ENCODE peak calls at places on chromosomes 13 and 19, in four cellular contexts. V, U, Q and L are unnamed samples. For H3K4me1 and H3K9me3, the result is how much of the 10 kb centered on the place peaks cover.

GRCh38 chr13:33868343-33868994 is 50.5 kb downstream of the RFC3 start:
- DNase-seq in V (no peak), U (no peak), Q (no peak), L (no peak)

GRCh38 chr13:111319998-111320911 is at the start of gene TEX29:
- DNase-seq in V (no peak), U (no peak), Q (no peak), L (no peak)

GRCh38 chr13:31204592-31204991 is 4.8 kb downstream of the B3GLCT start:
- DNase-seq in V (no peak), U (no peak), Q (peak), L (no peak)

GRCh38 chr13:87810391-87810801 is 139.2 kb downstream of the SLITRK5 start:
- DNase-seq in V (no peak), U (no peak), Q (peak), L (no peak)

GRCh38 chr13:26964278-26965057 is 203.9 kb upstream of the GPR12 start:
- DNase-seq in V (no peak), U (peak), Q (peak), L (no peak)

GRCh38 chr19:52237771-52238400 is 31.5 kb upstream of the ZNF766 start:
- DNase-seq in V (no peak), U (peak), Q (peak), L (no peak)

GRCh38 chr19:30722236-30722635 is 350.1 kb downstream of the ZNF536 start:
- DNase-seq in V (no peak), U (no peak), Q (no peak), L (no peak)

GRCh38 chr19:4815426-4816387 is 15.8 kb downstream of the TICAM1 start:
- DNase-seq in V (peak), U (peak), Q (peak), L (peak)

GRCh38 chr19:55579766-55580621 is 654 bp downstream of the ZNF579 start:
- DNase-seq in V (no peak), U (no peak), Q (peak), L (no peak)

GRCh38 chr19:41882568-41883462 is at the start of gene ARHGEF1:
- DNase-seq in V (no peak), U (peak), Q (peak), L (peak)

GRCh38 chr13:28584873-28585317 is 74.0 kb upstream of the POMP start:
- DNase-seq in V (no peak), U (no peak), Q (peak), L (no peak)

GRCh38 chr13:30128095-30128494 is 179.3 kb downstream of the KATNAL1 start:
- DNase-seq in V (no peak), U (no peak), Q (no peak), L (no peak)

GRCh38 chr13:110417537-110417908 is 110.4 kb downstream of the COL4A2 start:
- DNase-seq in V (no peak), U (no peak), Q (no peak), L (no peak)

GRCh38 chr19:30649934-30650614 is 277.9 kb downstream of the ZNF536 start:
- DNase-seq in V (no peak), U (peak), Q (peak), L (no peak)

GRCh38 chr13:66927562-66927961 is 302.6 kb downstream of the PCDH9 start:
- DNase-seq in V (no peak), U (no peak), Q (no peak), L (no peak)

GRCh38 chr13:59677966-59678814 is 485.5 kb downstream of the DIAPH3 start:
- DNase-seq in V (no peak), U (no peak), Q (peak), L (no peak)

GRCh38 chr19:31613683-31614219 is 264.5 kb upstream of the TSHZ3 start:
- DNase-seq in V (no peak), U (peak), Q (no peak), L (no peak)

GRCh38 chr13:103557878-103558277 is 491.7 kb upstream of the SLC10A2 start:
- DNase-seq in V (no peak), U (no peak), Q (no peak), L (no peak)

GRCh38 chr13:51241720-51242119 is 19.5 kb downstream of the FAM124A start:
- DNase-seq in V (no peak), U (peak), Q (peak), L (no peak)

GRCh38 chr13:77026255-77026782 is 640 bp downstream of the FBXL3 start:
- DNase-seq in V (peak), U (peak), Q (peak), L (peak)

GRCh38 chr13:99969368-99969933 is 2.1 kb downstream of the ZIC5 start:
- DNase-seq in V (no peak), U (no peak), Q (no peak), L (peak)

GRCh38 chr19:18282021-18282787 is 782 bp upstream of the JUND start:
- DNase-seq in V (peak), U (no peak), Q (no peak), L (no peak)

GRCh38 chr19:43546581-43546980 is 13.6 kb downstream of the ZNF575 start:
- DNase-seq in V (no peak), U (no peak), Q (no peak), L (no peak)

GRCh38 chr19:1844536-1845515 is 3.5 kb downstream of the REXO1 start:
- DNase-seq in V (no peak), U (no peak), Q (no peak), L (no peak)
- H3K4me1 ChIP-seq in V (under half), U (under half), Q (under half), L (under half)

DNA sequence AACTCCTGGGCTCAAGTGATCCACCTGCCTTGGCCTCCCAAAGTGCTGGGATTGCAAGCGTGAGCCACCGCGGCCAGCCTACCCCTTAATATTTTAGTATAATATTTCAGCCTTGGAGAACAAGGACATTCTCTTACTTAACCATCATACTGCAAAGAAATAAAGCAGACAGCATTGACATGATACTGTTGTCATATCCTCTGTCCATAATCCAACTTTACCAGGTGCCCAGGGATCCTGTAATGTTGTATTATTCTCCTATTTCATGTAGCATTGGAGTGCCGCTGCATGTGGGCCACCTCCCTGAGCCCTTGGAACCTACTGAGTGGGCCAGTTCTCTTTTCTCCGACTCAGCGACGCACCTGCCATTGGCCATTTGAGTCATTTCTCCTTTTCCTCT is 21.4 kb upstream of the EHD2 start:
- DNase-seq in V (no peak), U (no peak), Q (no peak), L (no peak)
- H3K27ac ChIP-seq in V (no peak), U (no peak), Q (no peak), L (no peak)

GRCh38 chr13:19151581-19152263 is 29.9 kb downstream of the TUBA3C start:
- DNase-seq in V (no peak), U (no peak), Q (no peak), L (no peak)

GRCh38 chr13:19150712-19151228 is 30.9 kb downstream of the TUBA3C start:
- DNase-seq in V (no peak), U (peak), Q (no peak), L (no peak)

GRCh38 chr13:19148561-19148960 is 33.1 kb downstream of the TUBA3C start:
- DNase-seq in V (no peak), U (no peak), Q (no peak), L (no peak)

GRCh38 chr13:19152403-19152802 is 29.2 kb downstream of the TUBA3C start:
- DNase-seq in V (no peak), U (no peak), Q (no peak), L (no peak)

GRCh38 chr13:19150226-19150625 is 31.4 kb downstream of the TUBA3C start:
- DNase-seq in V (no peak), U (no peak), Q (no peak), L (no peak)
- H3K9me3 ChIP-seq in V (under half), U (under half), Q (under half), L (under half)

GRCh38 chr13:46109451-46109850 is 4.6 kb upstream of the CPB2 start:
- DNase-seq in V (no peak), U (no peak), Q (no peak), L (no peak)
- H3K4me1 ChIP-seq in V (under half), U (under half), Q (under half), L (under half)

GRCh38 chr19:751501-752341 is 809 bp downstream of the MISP start:
- DNase-seq in V (no peak), U (no peak), Q (peak), L (no peak)
- H3K27ac ChIP-seq in V (no peak), U (no peak), Q (peak), L (peak)

GRCh38 chr19:58002384-58003152 is at the start of gene ZNF606:
- DNase-seq in V (peak), U (peak), Q (peak), L (peak)

GRCh38 chr19:58007285-58007684 is 4.7 kb upstream of the ZNF606 start:
- DNase-seq in V (no peak), U (no peak), Q (no peak), L (no peak)

GRCh38 chr19:58000677-58001076 is 1.9 kb downstream of the ZNF606 start:
- DNase-seq in V (no peak), U (no peak), Q (no peak), L (no peak)

GRCh38 chr19:58003153-58003828 is 671 bp upstream of the ZNF606 start:
- DNase-seq in V (no peak), U (no peak), Q (peak), L (no peak)

GRCh38 chr19:58001895-58002369 is 688 bp downstream of the ZNF606 start:
- DNase-seq in V (no peak), U (peak), Q (peak), L (no peak)
- H3K9me3 ChIP-seq in V (under half), U (under half), Q (half or more), L (under half)

GRCh38 chr19:7349231-7349591 is 474 bp downstream of the ARHGEF18 start:
- DNase-seq in V (no peak), U (no peak), Q (no peak), L (no peak)

GRCh38 chr19:7351861-7352260 is 3.1 kb downstream of the ARHGEF18 start:
- DNase-seq in V (no peak), U (no peak), Q (no peak), L (no peak)

GRCh38 chr19:7346488-7346971 is 2.2 kb upstream of the ARHGEF18 start:
- DNase-seq in V (no peak), U (no peak), Q (no peak), L (no peak)

GRCh38 chr19:7349961-7350711 is 1.4 kb downstream of the ARHGEF18 start:
- DNase-seq in V (no peak), U (no peak), Q (no peak), L (no peak)

GRCh38 chr19:7348587-7349230 is at the start of gene ARHGEF18:
- DNase-seq in V (no peak), U (no peak), Q (no peak), L (no peak)
- H3K4me1 ChIP-seq in V (under half), U (under half), Q (under half), L (under half)

DNA sequence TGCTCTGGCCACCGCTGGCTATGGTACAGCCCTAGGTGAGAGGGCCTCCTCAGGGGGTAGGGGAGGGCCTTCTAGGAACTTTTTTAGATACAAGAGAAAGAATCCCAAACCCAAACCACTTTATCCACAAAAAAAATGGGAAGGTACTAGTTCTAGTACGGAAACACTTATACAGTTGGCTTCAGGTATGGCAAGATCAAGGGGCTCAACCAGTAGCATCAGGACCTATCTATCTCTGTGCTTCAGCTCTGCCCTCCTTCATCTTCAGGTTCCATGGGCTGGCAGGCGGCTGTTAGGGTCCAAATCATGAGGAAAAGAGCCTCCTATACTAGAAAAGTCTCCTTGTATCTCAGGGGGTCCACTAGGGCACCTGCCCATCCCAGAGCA is 1.8 kb downstream of the MRI1 start:
- DNase-seq in V (no peak), U (no peak), Q (no peak), L (no peak)
- H3K27ac ChIP-seq in V (peak), U (no peak), Q (no peak), L (peak)

DNA sequence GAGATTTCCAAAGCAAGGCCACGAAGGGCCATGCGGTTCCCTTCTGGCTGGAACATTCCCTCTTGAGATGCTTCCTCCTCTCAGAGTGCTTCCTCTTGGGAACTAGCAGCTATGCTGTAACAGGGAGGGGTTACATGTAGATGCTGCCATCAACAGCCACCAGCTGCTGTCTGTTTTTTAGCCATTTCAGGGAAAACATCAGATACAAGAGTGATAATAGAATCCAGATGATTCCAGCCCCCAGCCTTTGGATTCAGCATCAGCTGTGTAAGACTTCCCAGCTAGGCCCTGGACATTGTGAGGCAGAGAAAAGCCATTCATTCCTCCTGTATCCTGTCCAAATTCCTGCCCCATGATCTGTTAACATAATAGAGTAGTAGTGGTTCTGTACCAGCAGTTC is 8.2 kb upstream of the ZNF177 start:
- DNase-seq in V (no peak), U (no peak), Q (no peak), L (no peak)
- H3K9me3 ChIP-seq in V (half or more), U (under half), Q (half or more), L (under half)

GRCh38 chr19:16124953-16125352 is 13.3 kb downstream of the RAB8A start:
- DNase-seq in V (no peak), U (no peak), Q (no peak), L (no peak)

GRCh38 chr19:16121141-16121540 is 9.5 kb downstream of the RAB8A start:
- DNase-seq in V (no peak), U (no peak), Q (no peak), L (no peak)

GRCh38 chr19:16118489-16119033 is 6.9 kb downstream of the RAB8A start:
- DNase-seq in V (no peak), U (no peak), Q (no peak), L (no peak)

GRCh38 chr19:16125738-16126495 is 14.2 kb downstream of the RAB8A start:
- DNase-seq in V (no peak), U (peak), Q (no peak), L (no peak)

DNA sequence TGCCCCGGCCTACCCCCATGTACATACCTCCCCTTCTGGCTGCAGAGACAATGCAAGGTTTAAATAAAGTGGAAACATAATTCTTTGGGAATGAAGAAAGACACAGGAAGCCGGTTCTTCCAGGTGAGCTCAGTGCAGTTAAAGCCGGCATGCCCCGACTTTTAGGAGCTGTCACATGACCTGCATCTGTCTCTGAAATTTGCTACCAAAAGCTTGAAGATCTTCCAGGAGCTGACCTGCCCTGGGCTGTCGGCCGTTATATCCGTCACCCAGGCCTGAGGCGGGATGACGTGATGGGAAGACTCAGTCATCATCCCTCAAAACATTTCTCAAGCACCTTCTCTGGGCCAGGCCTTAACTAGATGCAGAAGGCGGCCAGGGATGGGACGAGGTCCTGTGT is 10.3 kb downstream of the RAB8A start:
- DNase-seq in V (no peak), U (no peak), Q (no peak), L (no peak)
- H3K4me1 ChIP-seq in V (under half), U (under half), Q (under half), L (under half)